ENCODE peak calls at places on chromosomes 4 and X, in eight cellular contexts. L, X, R, J, V, C, Z and K are unnamed samples.
A peak's percentile ranks its signal among the peaks of the same experiment; 100 is the strongest.

GRCh38 chrX:2550288-2551020 is 49.7 kb upstream of the DHRSX start:
- DNase-seq in L (no peak), X (no peak), R (no peak), J (no peak), V (no peak), C (no peak), Z (no peak), K (no peak)

GRCh38 chr4:14025093-14025492 is 397.6 kb upstream of the BOD1L1 start:
- DNase-seq in L (no peak), X (no peak), R (no peak), J (no peak), V (no peak), C (no peak), Z (no peak), K (no peak)

GRCh38 chrX:13495232-13495631 is 74.2 kb upstream of the EGFL6 start:
- DNase-seq in L (no peak), X (no peak), R (no peak), J (peak; percentile 32), V (no peak), C (no peak), Z (no peak), K (no peak)

GRCh38 chr4:175090116-175090515 is 172.0 kb downstream of the ADAM29 start:
- DNase-seq in L (no peak), X (no peak), R (no peak), J (no peak), V (no peak), C (no peak), Z (no peak), K (no peak)

GRCh38 chrX:69314436-69315348 is 149.4 kb upstream of the PJA1 start:
- DNase-seq in L (no peak), X (no peak), R (no peak), J (no peak), V (peak; percentile 44), C (no peak), Z (no peak), K (no peak)

GRCh38 chrX:139429913-139430312 is 100.6 kb upstream of the F9 start:
- DNase-seq in L (no peak), X (no peak), R (no peak), J (no peak), V (no peak), C (peak; percentile 1), Z (no peak), K (no peak)

GRCh38 chrX:101091817-101092216 is 6.2 kb upstream of the CENPI start:
- DNase-seq in L (no peak), X (no peak), R (no peak), J (no peak), V (no peak), C (no peak), Z (no peak), K (no peak)

GRCh38 chrX:108699368-108699767 is 37.0 kb downstream of the IRS4 start:
- DNase-seq in L (peak; percentile 0), X (no peak), R (no peak), J (no peak), V (no peak), C (peak; percentile 19), Z (no peak), K (no peak)

GRCh38 chr4:41957634-41958033 is 22.4 kb downstream of the TMEM33 start:
- DNase-seq in L (peak; percentile 9), X (no peak), R (no peak), J (no peak), V (no peak), C (no peak), Z (no peak), K (no peak)

GRCh38 chr4:73914071-73914470 is 44.9 kb downstream of the CXCL1 start:
- DNase-seq in L (no peak), X (no peak), R (no peak), J (no peak), V (no peak), C (no peak), Z (no peak), K (no peak)

GRCh38 chr4:152265149-152265621 is 270.7 kb downstream of the FBXW7 start:
- DNase-seq in L (no peak), X (no peak), R (no peak), J (no peak), V (no peak), C (peak; percentile 90), Z (no peak), K (no peak)

GRCh38 chr4:52617467-52618017 is 41.6 kb downstream of the USP46 start:
- DNase-seq in L (no peak), X (no peak), R (no peak), J (no peak), V (no peak), C (no peak), Z (no peak), K (no peak)

GRCh38 chrX:78321809-78322208 is 5.6 kb downstream of the CYSLTR1 start:
- DNase-seq in L (no peak), X (peak; percentile 58), R (no peak), J (peak; percentile 53), V (no peak), C (no peak), Z (no peak), K (peak; percentile 13)

GRCh38 chr4:10033191-10033881 is 12.0 kb upstream of the SLC2A9 start:
- DNase-seq in L (no peak), X (peak; percentile 44), R (no peak), J (no peak), V (no peak), C (no peak), Z (no peak), K (no peak)

GRCh38 chr4:26113339-26113940 is 199.4 kb downstream of the SMIM20 start:
- DNase-seq in L (no peak), X (no peak), R (no peak), J (no peak), V (no peak), C (no peak), Z (no peak), K (no peak)
- H3K9me3 ChIP-seq in L (peaks cover 8% of the 10 kb centered on the region), X (peaks cover 9% of the 10 kb centered on the region), R (no peaks in the 10 kb centered on the region), J (peaks cover 6% of the 10 kb centered on the region), V (peaks cover 9% of the 10 kb centered on the region), C (peaks cover 16% of the 10 kb centered on the region), Z (peaks cover 17% of the 10 kb centered on the region), K (peaks cover 5% of the 10 kb centered on the region)

GRCh38 chr4:184376136-184376838 is 98.1 kb downstream of the IRF2 start:
- DNase-seq in L (no peak), X (no peak), R (no peak), J (no peak), V (no peak), C (no peak), Z (no peak), K (no peak)
- H3K9me3 ChIP-seq in L (no peaks in the 10 kb centered on the region), X (no peaks in the 10 kb centered on the region), R (no peaks in the 10 kb centered on the region), J (no peaks in the 10 kb centered on the region), V (no peaks in the 10 kb centered on the region), C (no peaks in the 10 kb centered on the region), Z (no peaks in the 10 kb centered on the region), K (no peaks in the 10 kb centered on the region)

GRCh38 chrX:131727778-131728177 is 183.9 kb downstream of the OR13H1 start:
- DNase-seq in L (no peak), X (no peak), R (no peak), J (no peak), V (no peak), C (no peak), Z (no peak), K (no peak)
- H3K9me3 ChIP-seq in L (peaks cover 6% of the 10 kb centered on the region), X (no peaks in the 10 kb centered on the region), R (no peaks in the 10 kb centered on the region), J (no peaks in the 10 kb centered on the region), V (no peaks in the 10 kb centered on the region), C (no peaks in the 10 kb centered on the region), Z (no peaks in the 10 kb centered on the region), K (no peaks in the 10 kb centered on the region)

DNA sequence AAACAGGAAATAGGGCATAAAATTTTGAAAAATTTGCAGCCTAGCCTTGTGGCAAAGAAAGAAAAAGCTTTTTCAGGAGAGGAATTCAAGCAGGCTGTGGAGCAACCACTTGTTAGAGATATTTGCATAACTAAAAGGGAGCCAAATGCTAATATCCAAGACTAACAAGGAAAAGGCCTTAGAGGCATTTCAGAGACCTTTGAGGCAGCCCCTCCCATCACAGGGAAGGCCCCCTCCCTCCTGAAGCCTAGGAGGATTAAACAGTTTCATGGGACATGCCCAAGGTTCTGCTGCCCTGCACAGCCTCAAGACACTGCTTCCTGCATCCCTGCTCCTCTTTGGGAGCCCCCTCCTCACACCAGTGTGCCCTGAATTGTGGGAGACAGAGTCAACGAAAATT is 275.4 kb upstream of the SFRP2 start:
- DNase-seq in L (no peak), X (no peak), R (no peak), J (no peak), V (no peak), C (no peak), Z (peak; percentile 40), K (no peak)
- H3K9me3 ChIP-seq in L (peaks cover 7% of the 10 kb centered on the region), X (peaks cover 39% of the 10 kb centered on the region), R (no peaks in the 10 kb centered on the region), J (peaks cover 7% of the 10 kb centered on the region), V (no peaks in the 10 kb centered on the region), C (peaks cover 3% of the 10 kb centered on the region), Z (no peaks in the 10 kb centered on the region), K (no peaks in the 10 kb centered on the region)

GRCh38 chr4:161496-162284 is 37.4 kb downstream of the ZNF718 start:
- DNase-seq in L (no peak), X (no peak), R (no peak), J (no peak), V (no peak), C (no peak), Z (no peak), K (no peak)
- H3K9me3 ChIP-seq in L (peaks cover 10% of the 10 kb centered on the region), X (peaks cover 96% of the 10 kb centered on the region), R (peaks cover 17% of the 10 kb centered on the region), J (peaks cover 92% of the 10 kb centered on the region), V (peaks cover 53% of the 10 kb centered on the region), C (peaks cover 48% of the 10 kb centered on the region), Z (peaks cover 66% of the 10 kb centered on the region), K (peaks cover 40% of the 10 kb centered on the region)

GRCh38 chrX:148555101-148555500 is 54.7 kb downstream of the AFF2 start:
- DNase-seq in L (no peak), X (no peak), R (no peak), J (no peak), V (no peak), C (no peak), Z (no peak), K (no peak)

GRCh38 chrX:148552775-148553174 is 52.4 kb downstream of the AFF2 start:
- DNase-seq in L (no peak), X (no peak), R (no peak), J (no peak), V (no peak), C (no peak), Z (no peak), K (no peak)

GRCh38 chrX:148556498-148556897 is 56.1 kb downstream of the AFF2 start:
- DNase-seq in L (no peak), X (no peak), R (no peak), J (no peak), V (no peak), C (no peak), Z (no peak), K (no peak)
- H3K9me3 ChIP-seq in L (no peaks in the 10 kb centered on the region), X (no peaks in the 10 kb centered on the region), R (no peaks in the 10 kb centered on the region), J (no peaks in the 10 kb centered on the region), V (no peaks in the 10 kb centered on the region), C (no peaks in the 10 kb centered on the region), Z (peaks cover 43% of the 10 kb centered on the region), K (no peaks in the 10 kb centered on the region)

DNA sequence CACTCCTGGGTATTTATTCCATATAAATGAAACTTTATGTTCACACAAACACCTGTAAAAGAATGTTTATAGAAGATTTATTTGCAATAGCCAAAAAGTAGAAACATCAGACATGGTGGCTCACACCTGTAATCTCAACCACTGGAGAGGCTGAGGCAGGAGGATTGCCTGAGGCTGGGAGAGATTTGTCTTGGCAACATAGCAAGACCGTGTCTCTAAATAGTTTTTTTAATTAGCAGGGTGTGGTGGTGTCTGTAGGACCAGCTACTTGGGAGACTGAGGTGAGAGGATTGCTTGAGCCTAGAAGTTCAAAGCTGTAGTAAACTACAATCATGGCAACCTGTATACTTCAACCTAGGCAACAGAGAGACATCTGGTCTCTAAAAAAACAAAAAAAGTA is 27.7 kb upstream of the NFKB1 start:
- DNase-seq in L (no peak), X (no peak), R (no peak), J (no peak), V (no peak), C (no peak), Z (no peak), K (no peak)
- H3K9me3 ChIP-seq in L (no peaks in the 10 kb centered on the region), X (no peaks in the 10 kb centered on the region), R (no peaks in the 10 kb centered on the region), J (no peaks in the 10 kb centered on the region), V (no peaks in the 10 kb centered on the region), C (no peaks in the 10 kb centered on the region), Z (no peaks in the 10 kb centered on the region), K (no peaks in the 10 kb centered on the region)